ENCODE peak calls at places on chromosomes 3 and 15, in ten cellular contexts. One of them, this sample, is unnamed.

GRCh38 chr3:159616234-159616825 is 372.3 kb upstream of the IL12A start:
- DNase-seq in A673: peak
- DNase-seq in stimulated activated CD4-positive, alpha-beta T cell treated with anti-CD3 and anti-CD28 coated beads, Interleukin-15, amount 100 ng/mL, for 48 hours: no peak
- DNase-seq in brain microvascular endothelial cell: peak
- DNase-seq in EL: peak
- DNase-seq in activated CD4-positive, alpha-beta memory T cell treated with anti-CD3 and anti-CD28 coated beads, Interleukin-2, amount 10 ng/mL, durations not matched to agents 7 days and 5 days: no peak
- DNase-seq in HCT116: no peak
- DNase-seq in heart left ventricle: peak
- DNase-seq in pancreas: no peak
- DNase-seq in HS-27A: no peak
- DNase-seq in this sample: no peak

GRCh38 chr3:142916611-142917010 is 27.7 kb upstream of the PCOLCE2 start:
- DNase-seq in A673: no peak
- DNase-seq in stimulated activated CD4-positive, alpha-beta T cell treated with anti-CD3 and anti-CD28 coated beads, Interleukin-15, amount 100 ng/mL, for 48 hours: no peak
- DNase-seq in brain microvascular endothelial cell: no peak
- DNase-seq in EL: peak
- DNase-seq in activated CD4-positive, alpha-beta memory T cell treated with anti-CD3 and anti-CD28 coated beads, Interleukin-2, amount 10 ng/mL, durations not matched to agents 7 days and 5 days: no peak
- DNase-seq in HCT116: no peak
- DNase-seq in heart left ventricle: no peak
- DNase-seq in pancreas: no peak
- DNase-seq in HS-27A: no peak
- DNase-seq in this sample: no peak

GRCh38 chr3:14234197-14235002 is 55.8 kb downstream of the LSM3 start:
- DNase-seq in A673: no peak
- DNase-seq in stimulated activated CD4-positive, alpha-beta T cell treated with anti-CD3 and anti-CD28 coated beads, Interleukin-15, amount 100 ng/mL, for 48 hours: no peak
- DNase-seq in brain microvascular endothelial cell: no peak
- DNase-seq in EL: no peak
- DNase-seq in activated CD4-positive, alpha-beta memory T cell treated with anti-CD3 and anti-CD28 coated beads, Interleukin-2, amount 10 ng/mL, durations not matched to agents 7 days and 5 days: no peak
- DNase-seq in HCT116: no peak
- DNase-seq in heart left ventricle: no peak
- DNase-seq in pancreas: no peak
- DNase-seq in HS-27A: no peak
- DNase-seq in this sample: no peak

GRCh38 chr3:44476963-44477311 is 533 bp downstream of the ZNF445 start:
- DNase-seq in A673: no peak
- DNase-seq in stimulated activated CD4-positive, alpha-beta T cell treated with anti-CD3 and anti-CD28 coated beads, Interleukin-15, amount 100 ng/mL, for 48 hours: no peak
- DNase-seq in brain microvascular endothelial cell: no peak
- DNase-seq in EL: no peak
- DNase-seq in activated CD4-positive, alpha-beta memory T cell treated with anti-CD3 and anti-CD28 coated beads, Interleukin-2, amount 10 ng/mL, durations not matched to agents 7 days and 5 days: no peak
- DNase-seq in HCT116: no peak
- DNase-seq in heart left ventricle: no peak
- DNase-seq in pancreas: no peak
- DNase-seq in HS-27A: no peak
- DNase-seq in this sample: no peak

GRCh38 chr3:53939081-53939582 is 47.5 kb upstream of the SELENOK start:
- DNase-seq in A673: no peak
- DNase-seq in stimulated activated CD4-positive, alpha-beta T cell treated with anti-CD3 and anti-CD28 coated beads, Interleukin-15, amount 100 ng/mL, for 48 hours: no peak
- DNase-seq in brain microvascular endothelial cell: no peak
- DNase-seq in EL: no peak
- DNase-seq in activated CD4-positive, alpha-beta memory T cell treated with anti-CD3 and anti-CD28 coated beads, Interleukin-2, amount 10 ng/mL, durations not matched to agents 7 days and 5 days: no peak
- DNase-seq in HCT116: no peak
- DNase-seq in heart left ventricle: no peak
- DNase-seq in pancreas: no peak
- DNase-seq in HS-27A: no peak
- DNase-seq in this sample: no peak

GRCh38 chr15:38041576-38041975 is 107.1 kb downstream of the TMCO5A start:
- DNase-seq in A673: peak
- DNase-seq in stimulated activated CD4-positive, alpha-beta T cell treated with anti-CD3 and anti-CD28 coated beads, Interleukin-15, amount 100 ng/mL, for 48 hours: no peak
- DNase-seq in brain microvascular endothelial cell: no peak
- DNase-seq in EL: peak
- DNase-seq in activated CD4-positive, alpha-beta memory T cell treated with anti-CD3 and anti-CD28 coated beads, Interleukin-2, amount 10 ng/mL, durations not matched to agents 7 days and 5 days: no peak
- DNase-seq in HCT116: no peak
- DNase-seq in heart left ventricle: no peak
- DNase-seq in pancreas: no peak
- DNase-seq in HS-27A: no peak
- DNase-seq in this sample: no peak

GRCh38 chr3:197224034-197224444 is 74.4 kb downstream of the DLG1 start:
- DNase-seq in A673: peak
- DNase-seq in stimulated activated CD4-positive, alpha-beta T cell treated with anti-CD3 and anti-CD28 coated beads, Interleukin-15, amount 100 ng/mL, for 48 hours: no peak
- DNase-seq in brain microvascular endothelial cell: no peak
- DNase-seq in EL: peak
- DNase-seq in activated CD4-positive, alpha-beta memory T cell treated with anti-CD3 and anti-CD28 coated beads, Interleukin-2, amount 10 ng/mL, durations not matched to agents 7 days and 5 days: no peak
- DNase-seq in HCT116: peak
- DNase-seq in heart left ventricle: no peak
- DNase-seq in pancreas: no peak
- DNase-seq in HS-27A: peak
- DNase-seq in this sample: no peak

GRCh38 chr15:29102911-29103824 is 166.5 kb downstream of the NSMCE3 start:
- DNase-seq in A673: no peak
- DNase-seq in stimulated activated CD4-positive, alpha-beta T cell treated with anti-CD3 and anti-CD28 coated beads, Interleukin-15, amount 100 ng/mL, for 48 hours: no peak
- DNase-seq in brain microvascular endothelial cell: no peak
- DNase-seq in EL: peak
- DNase-seq in activated CD4-positive, alpha-beta memory T cell treated with anti-CD3 and anti-CD28 coated beads, Interleukin-2, amount 10 ng/mL, durations not matched to agents 7 days and 5 days: no peak
- DNase-seq in HCT116: no peak
- DNase-seq in heart left ventricle: peak
- DNase-seq in pancreas: no peak
- DNase-seq in HS-27A: no peak
- DNase-seq in this sample: peak

GRCh38 chr3:10505791-10506585 is 602 bp upstream of the ATP2B2 start:
- DNase-seq in A673: no peak
- DNase-seq in stimulated activated CD4-positive, alpha-beta T cell treated with anti-CD3 and anti-CD28 coated beads, Interleukin-15, amount 100 ng/mL, for 48 hours: no peak
- DNase-seq in brain microvascular endothelial cell: no peak
- DNase-seq in EL: no peak
- DNase-seq in activated CD4-positive, alpha-beta memory T cell treated with anti-CD3 and anti-CD28 coated beads, Interleukin-2, amount 10 ng/mL, durations not matched to agents 7 days and 5 days: no peak
- DNase-seq in HCT116: no peak
- DNase-seq in heart left ventricle: no peak
- DNase-seq in pancreas: no peak
- DNase-seq in HS-27A: no peak
- DNase-seq in this sample: no peak

GRCh38 chr3:138114431-138114918 is 933 bp downstream of the DZIP1L start:
- DNase-seq in A673: no peak
- DNase-seq in stimulated activated CD4-positive, alpha-beta T cell treated with anti-CD3 and anti-CD28 coated beads, Interleukin-15, amount 100 ng/mL, for 48 hours: no peak
- DNase-seq in brain microvascular endothelial cell: no peak
- DNase-seq in EL: peak
- DNase-seq in activated CD4-positive, alpha-beta memory T cell treated with anti-CD3 and anti-CD28 coated beads, Interleukin-2, amount 10 ng/mL, durations not matched to agents 7 days and 5 days: no peak
- DNase-seq in HCT116: no peak
- DNase-seq in heart left ventricle: no peak
- DNase-seq in pancreas: no peak
- DNase-seq in HS-27A: no peak
- DNase-seq in this sample: no peak

GRCh38 chr3:143263844-143264243 is 144.3 kb downstream of the CHST2 start:
- DNase-seq in A673: no peak
- DNase-seq in stimulated activated CD4-positive, alpha-beta T cell treated with anti-CD3 and anti-CD28 coated beads, Interleukin-15, amount 100 ng/mL, for 48 hours: no peak
- DNase-seq in brain microvascular endothelial cell: no peak
- DNase-seq in EL: no peak
- DNase-seq in activated CD4-positive, alpha-beta memory T cell treated with anti-CD3 and anti-CD28 coated beads, Interleukin-2, amount 10 ng/mL, durations not matched to agents 7 days and 5 days: no peak
- DNase-seq in HCT116: no peak
- DNase-seq in heart left ventricle: no peak
- DNase-seq in pancreas: no peak
- DNase-seq in HS-27A: no peak
- DNase-seq in this sample: no peak

GRCh38 chr3:73727854-73728253 is 103.1 kb upstream of the PDZRN3 start:
- DNase-seq in A673: no peak
- DNase-seq in stimulated activated CD4-positive, alpha-beta T cell treated with anti-CD3 and anti-CD28 coated beads, Interleukin-15, amount 100 ng/mL, for 48 hours: no peak
- DNase-seq in brain microvascular endothelial cell: no peak
- DNase-seq in EL: no peak
- DNase-seq in activated CD4-positive, alpha-beta memory T cell treated with anti-CD3 and anti-CD28 coated beads, Interleukin-2, amount 10 ng/mL, durations not matched to agents 7 days and 5 days: no peak
- DNase-seq in HCT116: no peak
- DNase-seq in heart left ventricle: no peak
- DNase-seq in pancreas: no peak
- DNase-seq in HS-27A: no peak
- DNase-seq in this sample: no peak

GRCh38 chr3:124119056-124119721 is 127.3 kb upstream of the ROPN1 start:
- DNase-seq in A673: no peak
- DNase-seq in stimulated activated CD4-positive, alpha-beta T cell treated with anti-CD3 and anti-CD28 coated beads, Interleukin-15, amount 100 ng/mL, for 48 hours: no peak
- DNase-seq in brain microvascular endothelial cell: peak
- DNase-seq in EL: peak
- DNase-seq in activated CD4-positive, alpha-beta memory T cell treated with anti-CD3 and anti-CD28 coated beads, Interleukin-2, amount 10 ng/mL, durations not matched to agents 7 days and 5 days: no peak
- DNase-seq in HCT116: no peak
- DNase-seq in heart left ventricle: no peak
- DNase-seq in pancreas: no peak
- DNase-seq in HS-27A: peak
- DNase-seq in this sample: no peak

GRCh38 chr3:187783098-187783497 is 37.8 kb upstream of the BCL6 start:
- DNase-seq in A673: peak
- DNase-seq in stimulated activated CD4-positive, alpha-beta T cell treated with anti-CD3 and anti-CD28 coated beads, Interleukin-15, amount 100 ng/mL, for 48 hours: no peak
- DNase-seq in brain microvascular endothelial cell: peak
- DNase-seq in EL: peak
- DNase-seq in activated CD4-positive, alpha-beta memory T cell treated with anti-CD3 and anti-CD28 coated beads, Interleukin-2, amount 10 ng/mL, durations not matched to agents 7 days and 5 days: no peak
- DNase-seq in HCT116: no peak
- DNase-seq in heart left ventricle: no peak
- DNase-seq in pancreas: no peak
- DNase-seq in HS-27A: no peak
- DNase-seq in this sample: no peak

GRCh38 chr15:77002436-77002835 is 7.5 kb downstream of the PSTPIP1 start:
- DNase-seq in A673: no peak
- DNase-seq in stimulated activated CD4-positive, alpha-beta T cell treated with anti-CD3 and anti-CD28 coated beads, Interleukin-15, amount 100 ng/mL, for 48 hours: no peak
- DNase-seq in brain microvascular endothelial cell: no peak
- DNase-seq in EL: no peak
- DNase-seq in activated CD4-positive, alpha-beta memory T cell treated with anti-CD3 and anti-CD28 coated beads, Interleukin-2, amount 10 ng/mL, durations not matched to agents 7 days and 5 days: no peak
- DNase-seq in HCT116: no peak
- DNase-seq in heart left ventricle: peak
- DNase-seq in pancreas: no peak
- DNase-seq in HS-27A: no peak
- DNase-seq in this sample: no peak

GRCh38 chr15:63466378-63467192 is 37.8 kb upstream of the USP3 start:
- DNase-seq in A673: peak
- DNase-seq in stimulated activated CD4-positive, alpha-beta T cell treated with anti-CD3 and anti-CD28 coated beads, Interleukin-15, amount 100 ng/mL, for 48 hours: peak
- DNase-seq in brain microvascular endothelial cell: peak
- DNase-seq in EL: peak
- DNase-seq in activated CD4-positive, alpha-beta memory T cell treated with anti-CD3 and anti-CD28 coated beads, Interleukin-2, amount 10 ng/mL, durations not matched to agents 7 days and 5 days: peak
- DNase-seq in HCT116: peak
- DNase-seq in heart left ventricle: no peak
- DNase-seq in pancreas: peak
- DNase-seq in HS-27A: peak
- DNase-seq in this sample: no peak

GRCh38 chr3:128426128-128426921 is 40.4 kb downstream of the DNAJB8 start:
- DNase-seq in A673: peak
- DNase-seq in stimulated activated CD4-positive, alpha-beta T cell treated with anti-CD3 and anti-CD28 coated beads, Interleukin-15, amount 100 ng/mL, for 48 hours: peak
- DNase-seq in brain microvascular endothelial cell: no peak
- DNase-seq in EL: peak
- DNase-seq in activated CD4-positive, alpha-beta memory T cell treated with anti-CD3 and anti-CD28 coated beads, Interleukin-2, amount 10 ng/mL, durations not matched to agents 7 days and 5 days: peak
- DNase-seq in HCT116: no peak
- DNase-seq in heart left ventricle: peak
- DNase-seq in pancreas: peak
- DNase-seq in HS-27A: no peak
- DNase-seq in this sample: peak

GRCh38 chr3:192879346-192880031 is 38.2 kb downstream of the MB21D2 start:
- DNase-seq in A673: peak
- DNase-seq in stimulated activated CD4-positive, alpha-beta T cell treated with anti-CD3 and anti-CD28 coated beads, Interleukin-15, amount 100 ng/mL, for 48 hours: no peak
- DNase-seq in brain microvascular endothelial cell: peak
- DNase-seq in EL: peak
- DNase-seq in activated CD4-positive, alpha-beta memory T cell treated with anti-CD3 and anti-CD28 coated beads, Interleukin-2, amount 10 ng/mL, durations not matched to agents 7 days and 5 days: no peak
- DNase-seq in HCT116: peak
- DNase-seq in heart left ventricle: no peak
- DNase-seq in pancreas: no peak
- DNase-seq in HS-27A: peak
- DNase-seq in this sample: peak

GRCh38 chr3:4900298-4900697 is 78.9 kb upstream of the BHLHE40 start:
- DNase-seq in A673: no peak
- DNase-seq in stimulated activated CD4-positive, alpha-beta T cell treated with anti-CD3 and anti-CD28 coated beads, Interleukin-15, amount 100 ng/mL, for 48 hours: no peak
- DNase-seq in brain microvascular endothelial cell: no peak
- DNase-seq in EL: no peak
- DNase-seq in activated CD4-positive, alpha-beta memory T cell treated with anti-CD3 and anti-CD28 coated beads, Interleukin-2, amount 10 ng/mL, durations not matched to agents 7 days and 5 days: peak
- DNase-seq in HCT116: no peak
- DNase-seq in heart left ventricle: no peak
- DNase-seq in pancreas: no peak
- DNase-seq in HS-27A: no peak
- DNase-seq in this sample: no peak

GRCh38 chr15:60575995-60576394 is 97.1 kb upstream of the ICE2 start:
- DNase-seq in A673: no peak
- DNase-seq in stimulated activated CD4-positive, alpha-beta T cell treated with anti-CD3 and anti-CD28 coated beads, Interleukin-15, amount 100 ng/mL, for 48 hours: no peak
- DNase-seq in brain microvascular endothelial cell: peak
- DNase-seq in EL: peak
- DNase-seq in activated CD4-positive, alpha-beta memory T cell treated with anti-CD3 and anti-CD28 coated beads, Interleukin-2, amount 10 ng/mL, durations not matched to agents 7 days and 5 days: no peak
- DNase-seq in HCT116: no peak
- DNase-seq in heart left ventricle: no peak
- DNase-seq in pancreas: no peak
- DNase-seq in HS-27A: no peak
- DNase-seq in this sample: no peak

GRCh38 chr3:882526-882925 is 210.3 kb upstream of the CNTN6 start:
- DNase-seq in A673: no peak
- DNase-seq in stimulated activated CD4-positive, alpha-beta T cell treated with anti-CD3 and anti-CD28 coated beads, Interleukin-15, amount 100 ng/mL, for 48 hours: no peak
- DNase-seq in brain microvascular endothelial cell: peak
- DNase-seq in EL: no peak
- DNase-seq in activated CD4-positive, alpha-beta memory T cell treated with anti-CD3 and anti-CD28 coated beads, Interleukin-2, amount 10 ng/mL, durations not matched to agents 7 days and 5 days: no peak
- DNase-seq in HCT116: no peak
- DNase-seq in heart left ventricle: no peak
- DNase-seq in pancreas: no peak
- DNase-seq in HS-27A: no peak
- DNase-seq in this sample: no peak

This sample was measured in ovary.